ENCODE peak calls at places on chromosomes 6 and 20, in five cellular contexts. C, F, U, G and K are unnamed samples.

GRCh38 chr20:39479196-39479810 is 517.2 kb downstream of the DHX35 start:
- ATAC-seq in F (no peak), C (no peak), G (no peak), U (no peak), K (no peak)

GRCh38 chr20:24477831-24478547 is 8.6 kb downstream of the SYNDIG1 start:
- ATAC-seq in F (no peak), U (no peak), C (no peak), G (peak; percentile 11), K (no peak)

GRCh38 chr6:139743629-139744028 is 369.2 kb upstream of the CITED2 start:
- ATAC-seq in F (no peak), U (no peak), G (no peak), C (peak; percentile 96), K (peak; percentile 48)

GRCh38 chr6:88013554-88013953 is 34.1 kb upstream of the SPACA1 start:
- ATAC-seq in C (peak; percentile 59), U (no peak), G (no peak), F (peak; percentile 48), K (no peak)

GRCh38 chr6:102774326-102774725 is 1380.8 kb downstream of the GRIK2 start:
- ATAC-seq in U (no peak), C (no peak), F (no peak), G (no peak), K (no peak)

GRCh38 chr6:41964201-41964887 is 22.7 kb upstream of the CCND3 start:
- ATAC-seq in F (no peak), U (no peak), G (no peak), C (no peak), K (no peak)

GRCh38 chr6:105567140-105567539 is 164.3 kb upstream of the PREP start:
- ATAC-seq in F (no peak), G (no peak), C (no peak), U (no peak), K (no peak)

GRCh38 chr20:63025534-63026331 is 19.0 kb upstream of the BHLHE23 start:
- ATAC-seq in C (peak; percentile 11), G (no peak), U (no peak), F (peak; percentile 23), K (no peak)

GRCh38 chr20:9270831-9271230 is 201.9 kb downstream of the PLCB4 start:
- ATAC-seq in G (peak; percentile 87), C (peak; percentile 42), U (no peak), F (no peak), K (peak; percentile 66)

GRCh38 chr6:37794825-37795224 is 24.7 kb upstream of the ZFAND3 start:
- ATAC-seq in U (no peak), C (no peak), F (no peak), G (no peak), K (no peak)

GRCh38 chr6:88013015-88013414 is 34.6 kb upstream of the SPACA1 start:
- ATAC-seq in C (no peak), G (peak; percentile 29), F (peak; percentile 73), U (no peak), K (no peak)

GRCh38 chr20:45390931-45391330 is 12.8 kb upstream of the TP53TG5 start:
- ATAC-seq in F (peak; percentile 40), C (no peak), G (no peak), U (no peak), K (no peak)

GRCh38 chr6:137723273-137724017 is 143.6 kb upstream of the TNFAIP3 start:
- ATAC-seq in F (no peak), G (no peak), U (no peak), C (no peak), K (no peak)

GRCh38 chr20:56422824-56423189 is 10.7 kb downstream of the CASS4 start:
- ATAC-seq in G (no peak), F (no peak), C (no peak), U (no peak), K (no peak)

GRCh38 chr6:35719830-35720733 is 16.8 kb upstream of the ARMC12 start:
- ATAC-seq in U (peak; percentile 68), G (peak; percentile 74), F (peak; percentile 80), C (peak; percentile 24), K (peak; percentile 42)
- H3K4me1 ChIP-seq in U (peaks cover 22% of the 10 kb centered on the region), G (peaks cover 74% of the 10 kb centered on the region), F (peaks cover 41% of the 10 kb centered on the region), C (peaks cover 15% of the 10 kb centered on the region), K (peaks cover 91% of the 10 kb centered on the region)

GRCh38 chr20:4134861-4135379 is 119.6 kb upstream of the RNF24 start:
- ATAC-seq in U (no peak), F (no peak), C (peak; percentile 35), G (no peak), K (no peak)

GRCh38 chr20:4134355-4134834 is 119.0 kb upstream of the RNF24 start:
- ATAC-seq in G (no peak), C (peak; percentile 13), F (no peak), U (no peak), K (no peak)

GRCh38 chr20:4136967-4137334 is 121.6 kb upstream of the RNF24 start:
- ATAC-seq in G (no peak), C (no peak), F (no peak), U (no peak), K (no peak)

GRCh38 chr20:4136078-4136966 is 121.0 kb upstream of the RNF24 start:
- ATAC-seq in F (no peak), U (no peak), G (peak; percentile 19), C (peak; percentile 69), K (no peak)

GRCh38 chr20:4135385-4136077 is 120.2 kb upstream of the RNF24 start:
- ATAC-seq in U (peak; percentile 20), F (no peak), G (peak; percentile 72), C (peak; percentile 90), K (peak; percentile 36)
- TF ChIP-seq EP300 in U (no peak), F (no peak), G (no peak), C (peak; percentile 99), K (no peak)

DNA sequence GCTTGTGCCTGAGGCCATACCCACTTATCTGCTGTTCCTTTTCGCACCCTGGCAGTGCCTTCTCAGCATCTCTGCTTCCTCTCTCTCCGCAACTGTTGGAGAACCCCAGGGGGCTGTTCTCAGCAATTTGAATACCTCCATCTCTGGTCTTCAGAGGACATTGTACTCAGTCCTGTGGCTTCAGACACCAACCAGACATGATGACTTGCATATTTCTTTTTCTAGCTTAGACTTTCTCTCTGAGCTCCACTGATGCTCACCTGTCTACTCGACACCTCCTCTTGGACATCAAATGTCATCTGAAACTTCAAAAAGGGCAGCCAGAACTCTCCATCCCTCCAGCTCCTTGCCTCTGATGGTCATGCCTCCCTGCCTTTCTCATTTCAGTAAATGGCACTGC is 18.9 kb upstream of the KCNK16 start:
- ATAC-seq in F (no peak), C (no peak), G (no peak), U (no peak), K (no peak)
- H3K4me1 ChIP-seq in F (peaks cover 8% of the 10 kb centered on the region), C (no peaks in the 10 kb centered on the region), G (peaks cover 38% of the 10 kb centered on the region), U (no peaks in the 10 kb centered on the region), K (peaks cover 27% of the 10 kb centered on the region)

DNA sequence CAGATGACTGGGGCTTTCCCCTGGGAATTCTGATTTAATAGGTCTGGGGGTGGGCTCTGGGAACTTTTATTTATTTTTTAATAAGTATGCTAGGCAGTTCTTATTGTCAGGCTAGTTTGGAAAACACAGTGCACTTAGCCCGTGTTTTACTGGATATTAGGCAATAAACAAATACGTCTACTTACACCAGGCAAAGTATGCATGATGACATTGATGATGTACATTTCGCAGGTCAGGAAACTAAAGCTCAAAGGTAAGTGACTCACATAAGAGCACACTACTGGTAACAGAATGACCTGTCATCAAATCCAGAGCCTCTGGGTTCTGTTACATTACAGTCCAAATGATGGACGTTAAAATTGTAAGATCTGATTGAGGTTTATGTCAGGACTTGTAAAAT is 144.4 kb upstream of the EXOC2 start:
- ATAC-seq in G (no peak), C (peak; percentile 77), F (no peak), U (no peak), K (no peak)
- TF ChIP-seq EP300 in G (no peak), C (peak; percentile 85), F (no peak), U (no peak), K (no peak)

GRCh38 chr20:531608-532007 is 12.0 kb downstream of the CSNK2A1 start:
- ATAC-seq in G (no peak), F (peak; percentile 37), U (no peak), C (no peak), K (no peak)

GRCh38 chr20:536426-537012 is 7.1 kb downstream of the CSNK2A1 start:
- ATAC-seq in U (peak; percentile 34), C (no peak), G (no peak), F (no peak), K (no peak)

GRCh38 chr20:528923-529594 is 14.5 kb downstream of the CSNK2A1 start:
- ATAC-seq in G (no peak), C (peak; percentile 75), U (peak; percentile 31), F (no peak), K (no peak)

GRCh38 chr20:535958-536357 is 7.6 kb downstream of the CSNK2A1 start:
- ATAC-seq in F (peak; percentile 75), C (peak; percentile 65), G (peak; percentile 43), U (peak; percentile 70), K (no peak)

GRCh38 chr20:532530-532929 is 11.1 kb downstream of the CSNK2A1 start:
- ATAC-seq in U (no peak), G (no peak), C (no peak), F (no peak), K (no peak)
- H3K4me1 ChIP-seq in U (peaks cover 31% of the 10 kb centered on the region), G (peaks cover 30% of the 10 kb centered on the region), C (peaks cover 85% of the 10 kb centered on the region), F (peaks cover 10% of the 10 kb centered on the region), K (peaks cover 70% of the 10 kb centered on the region)

GRCh38 chr6:98335594-98335993 is 498.8 kb upstream of the POU3F2 start:
- ATAC-seq in F (no peak), C (no peak), U (no peak), G (no peak), K (no peak)
- TF ChIP-seq EP300 in F (no peak), C (no peak), U (no peak), G (no peak), K (no peak)

GRCh38 chr20:23233341-23233740 is 117.2 kb upstream of the NXT1 start:
- ATAC-seq in G (no peak), C (no peak), U (no peak), F (no peak), K (no peak)

GRCh38 chr20:23231561-23232218 is 118.9 kb upstream of the NXT1 start:
- ATAC-seq in C (no peak), F (no peak), U (no peak), G (no peak), K (peak; percentile 22)

GRCh38 chr20:23232679-23233308 is 117.8 kb upstream of the NXT1 start:
- ATAC-seq in C (no peak), G (no peak), U (no peak), F (no peak), K (no peak)

GRCh38 chr20:23230766-23231385 is 119.7 kb upstream of the NXT1 start:
- ATAC-seq in G (no peak), F (no peak), C (no peak), U (no peak), K (no peak)

DNA sequence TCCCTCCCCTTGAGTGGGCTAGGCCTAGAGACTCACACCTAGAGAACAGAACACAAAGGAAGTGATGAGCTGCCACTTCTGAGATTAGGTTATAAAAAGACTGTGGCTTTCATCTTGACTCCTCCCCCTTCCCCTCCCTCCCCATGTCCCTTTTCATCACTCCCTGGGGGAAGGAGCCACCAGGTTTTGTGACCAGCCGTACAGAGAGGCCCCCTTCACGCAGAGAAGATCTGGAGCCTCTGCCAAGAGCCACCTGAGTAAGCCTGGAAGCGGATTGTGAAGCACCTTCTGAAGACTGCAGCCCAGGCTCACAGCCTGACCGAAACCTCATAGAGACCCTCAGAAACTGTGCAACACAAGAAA is 118.4 kb upstream of the NXT1 start:
- ATAC-seq in U (no peak), C (no peak), G (no peak), F (no peak), K (no peak)
- H3K4me1 ChIP-seq in U (no peaks in the 10 kb centered on the region), C (peaks cover 2% of the 10 kb centered on the region), G (no peaks in the 10 kb centered on the region), F (no peaks in the 10 kb centered on the region), K (peaks cover 10% of the 10 kb centered on the region)

GRCh38 chr6:25851961-25852360 is 20.1 kb upstream of the SLC17A1 start:
- ATAC-seq in G (no peak), C (no peak), F (no peak), U (no peak), K (no peak)
- TF ChIP-seq EP300 in G (no peak), C (no peak), F (no peak), U (no peak), K (no peak)